ENCODE peak calls at places on chromosomes 11 and 22, in four cellular contexts. One of them, this sample, is unnamed.

GRCh38 chr11:1199689-1200610 is 22.9 kb upstream of the MUC5B start:
- DNase-seq in HT1080: no peak
- DNase-seq in cardiac septum: peak
- DNase-seq in NB4: no peak
- DNase-seq in this sample: no peak

GRCh38 chr11:127789887-127790286 is 789.3 kb upstream of the KIRREL3 start:
- DNase-seq in HT1080: peak
- DNase-seq in cardiac septum: no peak
- DNase-seq in NB4: peak
- DNase-seq in this sample: peak

GRCh38 chr11:62553839-62554361 is 7.3 kb upstream of the AHNAK start:
- DNase-seq in cardiac septum: no peak
- DNase-seq in NB4: no peak
- DNase-seq in HT1080: peak
- DNase-seq in this sample: peak

GRCh38 chr11:19829109-19829790 is 116.6 kb downstream of the NAV2 start:
- DNase-seq in HT1080: no peak
- DNase-seq in cardiac septum: no peak
- DNase-seq in NB4: no peak
- DNase-seq in this sample: no peak

GRCh38 chr11:134025086-134025437 is 43.8 kb upstream of the JAM3 start:
- DNase-seq in cardiac septum: peak
- DNase-seq in NB4: no peak
- DNase-seq in HT1080: no peak
- DNase-seq in this sample: no peak

GRCh38 chr11:118198370-118198769 is 21.9 kb upstream of the SCN2B start:
- DNase-seq in NB4: peak
- DNase-seq in HT1080: peak
- DNase-seq in cardiac septum: peak
- DNase-seq in this sample: peak

GRCh38 chr11:125464266-125464662 is 31.8 kb downstream of the FEZ1 start:
- DNase-seq in NB4: no peak
- DNase-seq in HT1080: peak
- DNase-seq in cardiac septum: no peak
- DNase-seq in this sample: peak

GRCh38 chr22:21020802-21021429 is 6.0 kb downstream of the P2RX6 start:
- DNase-seq in HT1080: no peak
- DNase-seq in NB4: peak
- DNase-seq in cardiac septum: no peak
- DNase-seq in this sample: peak

GRCh38 chr11:120334894-120335462 is 1.2 kb upstream of the ARHGEF12 start:
- DNase-seq in HT1080: peak
- DNase-seq in cardiac septum: no peak
- DNase-seq in NB4: peak
- DNase-seq in this sample: peak

GRCh38 chr11:70473186-70473872 is 75.0 kb downstream of the CTTN start:
- DNase-seq in HT1080: no peak
- DNase-seq in cardiac septum: peak
- DNase-seq in NB4: no peak
- DNase-seq in this sample: no peak

GRCh38 chr11:17219016-17219415 is 11.2 kb upstream of the PIK3C2A start:
- DNase-seq in cardiac septum: no peak
- DNase-seq in HT1080: no peak
- DNase-seq in NB4: no peak
- DNase-seq in this sample: peak

GRCh38 chr22:46734830-46735453 is 3.1 kb downstream of the CERK start:
- DNase-seq in NB4: peak
- DNase-seq in cardiac septum: no peak
- DNase-seq in HT1080: no peak
- DNase-seq in this sample: no peak

GRCh38 chr11:32162906-32163305 is 72.0 kb downstream of the RCN1 start:
- DNase-seq in NB4: no peak
- DNase-seq in cardiac septum: no peak
- DNase-seq in HT1080: no peak
- DNase-seq in this sample: no peak

GRCh38 chr11:44308923-44309482 is 936 bp downstream of the ALX4 start:
- DNase-seq in cardiac septum: no peak
- DNase-seq in HT1080: no peak
- DNase-seq in NB4: no peak
- DNase-seq in this sample: peak

GRCh38 chr22:22044153-22044552 is 61.6 kb upstream of the TOP3B start:
- DNase-seq in HT1080: no peak
- DNase-seq in NB4: no peak
- DNase-seq in cardiac septum: no peak
- DNase-seq in this sample: no peak

This sample was measured in ELR.